ENCODE peak calls at places on chromosomes 7 and 10, in five cellular contexts. Y, Z, G, C and F are unnamed samples.

GRCh38 chr7:117470777-117471176 is 9.0 kb upstream of the CFTR start:
- DNase-seq in Y (no peak), Z (peak; percentile 71), G (no peak), C (no peak), F (peak; percentile 15)

GRCh38 chr7:65371468-65371867 is 2.2 kb upstream of the ZNF92 start:
- DNase-seq in Y (no peak), Z (no peak), G (no peak), C (no peak), F (no peak)

GRCh38 chr10:132094581-132095234 is 29.0 kb downstream of the JAKMIP3 start:
- DNase-seq in Y (no peak), Z (no peak), G (no peak), C (no peak), F (no peak)

GRCh38 chr7:118918556-118918955 is 694.1 kb downstream of the ANKRD7 start:
- DNase-seq in Y (no peak), Z (no peak), G (no peak), C (no peak), F (no peak)

GRCh38 chr10:93160829-93161228 is 87.1 kb downstream of the CYP26A1 start:
- DNase-seq in Y (no peak), Z (peak; percentile 50), G (peak; percentile 90), C (no peak), F (no peak)

GRCh38 chr7:129646369-129647021 is 35.0 kb downstream of the NRF1 start:
- DNase-seq in Y (no peak), Z (no peak), G (no peak), C (no peak), F (no peak)

GRCh38 chr7:7491044-7491443 is 44.6 kb downstream of the COL28A1 start:
- DNase-seq in Y (no peak), Z (no peak), G (no peak), C (no peak), F (no peak)

GRCh38 chr10:63388421-63389031 is 77.3 kb downstream of the JMJD1C start:
- DNase-seq in Y (no peak), Z (no peak), G (no peak), C (no peak), F (no peak)

GRCh38 chr7:1858435-1859265 is 188.6 kb downstream of the ELFN1 start:
- DNase-seq in Y (no peak), Z (peak; percentile 30), G (no peak), C (no peak), F (no peak)

GRCh38 chr7:33334349-33334748 is 205.0 kb downstream of the BBS9 start:
- DNase-seq in Y (no peak), Z (no peak), G (no peak), C (no peak), F (peak; percentile 7)

GRCh38 chr7:101094791-101095375 is 9.6 kb downstream of the TRIM56 start:
- DNase-seq in Y (peak; percentile 26), Z (peak; percentile 57), G (no peak), C (peak; percentile 66), F (peak; percentile 38)

GRCh38 chr7:80093349-80093748 is 41.3 kb upstream of the GNAI1 start:
- DNase-seq in Y (no peak), Z (no peak), G (no peak), C (no peak), F (no peak)

GRCh38 chr10:133315847-133316246 is 7.1 kb downstream of the ZNF511 start:
- DNase-seq in Y (no peak), Z (peak; percentile 17), G (no peak), C (no peak), F (no peak)

GRCh38 chr7:8436965-8437364 is 3.6 kb downstream of the NXPH1 start:
- DNase-seq in Y (peak; percentile 75), Z (no peak), G (no peak), C (peak; percentile 80), F (peak; percentile 81)